ENCODE peak calls at places on chromosomes 7 and 10, in four cellular contexts. A, W, M and J are unnamed samples.

GRCh38 chr10:72260215-72260587 is 13.5 kb upstream of the DDIT4 start:
- DNase-seq in W (no peak), M (no peak), A (no peak), J (no peak)

GRCh38 chr7:12638851-12639467 is 48.5 kb upstream of the ARL4A start:
- DNase-seq in M (no peak), W (no peak), A (no peak), J (peak; percentile 54)

GRCh38 chr7:95501261-95501816 is 15.6 kb downstream of the ASB4 start:
- DNase-seq in M (no peak), W (no peak), A (no peak), J (no peak)

GRCh38 chr7:22355620-22356009 is 1.3 kb downstream of the RAPGEF5 start:
- DNase-seq in W (no peak), M (no peak), A (no peak), J (no peak)

GRCh38 chr10:92590623-92591549 is 2.0 kb upstream of the KIF11 start:
- DNase-seq in M (peak; percentile 26), W (peak; percentile 49), A (peak; percentile 71), J (peak; percentile 69)

GRCh38 chr7:157670490-157671357 is 333.9 kb downstream of the DNAJB6 start:
- DNase-seq in A (peak; percentile 12), M (peak; percentile 44), W (no peak), J (no peak)

GRCh38 chr7:55478700-55479099 is 93.6 kb downstream of the VOPP1 start:
- DNase-seq in A (peak; percentile 5), M (no peak), W (peak; percentile 10), J (no peak)

GRCh38 chr7:128829391-128830166 is 627 bp upstream of the FLNC start:
- DNase-seq in W (no peak), M (no peak), A (no peak), J (peak; percentile 84)

GRCh38 chr10:128067691-128068397 is 58.4 kb downstream of the MKI67 start:
- DNase-seq in M (no peak), W (no peak), A (no peak), J (no peak)

GRCh38 chr7:130363156-130363847 is 17.0 kb upstream of the CPA1 start:
- DNase-seq in M (no peak), A (no peak), W (no peak), J (peak; percentile 99)

GRCh38 chr7:157522954-157523353 is 186.2 kb downstream of the DNAJB6 start:
- DNase-seq in A (peak; percentile 22), M (no peak), W (peak; percentile 41), J (no peak)

GRCh38 chr7:95092332-95092731 is 184.9 kb downstream of the PPP1R9A start:
- DNase-seq in A (no peak), M (no peak), W (no peak), J (no peak)

GRCh38 chr7:97107192-97107800 is 10.2 kb upstream of the SDHAF3 start:
- DNase-seq in A (no peak), W (no peak), M (no peak), J (peak; percentile 17)

GRCh38 chr10:12849351-12850181 is 151.9 kb downstream of the CCDC3 start:
- DNase-seq in A (no peak), W (no peak), M (no peak), J (no peak)

GRCh38 chr7:100215895-100216294 is 3.9 kb upstream of the PVRIG start:
- DNase-seq in W (no peak), M (no peak), A (no peak), J (peak; percentile 37)

GRCh38 chr7:15323545-15323944 is 238.3 kb downstream of the AGMO start:
- DNase-seq in M (no peak), W (no peak), A (no peak), J (no peak)

GRCh38 chr7:674454-675410 is 51.8 kb upstream of the DNAAF5 start:
- DNase-seq in W (no peak), A (peak; percentile 16), M (no peak), J (no peak)

GRCh38 chr7:2715341-2716231 is 27.6 kb downstream of the AMZ1 start:
- DNase-seq in W (no peak), M (no peak), A (no peak), J (peak; percentile 57)

GRCh38 chr10:79149662-79150443 is 81.1 kb downstream of the ZMIZ1 start:
- DNase-seq in A (peak; percentile 67), M (no peak), W (no peak), J (peak; percentile 61)

GRCh38 chr10:30804478-30805055 is 175.0 kb upstream of the LYZL2 start:
- DNase-seq in W (no peak), A (no peak), M (no peak), J (no peak)

GRCh38 chr7:150368884-150369739 is 490 bp downstream of the REPIN1 start:
- DNase-seq in M (peak; percentile 72), W (peak; percentile 86), A (peak; percentile 89), J (peak; percentile 67)

GRCh38 chr7:24115661-24116060 is 168.3 kb upstream of the NPY start:
- DNase-seq in W (no peak), M (no peak), A (no peak), J (no peak)

GRCh38 chr7:87448427-87448826 is 27.1 kb downstream of the ABCB4 start:
- DNase-seq in W (no peak), M (no peak), A (no peak), J (no peak)

GRCh38 chr10:62071846-62072281 is 170.4 kb downstream of the ARID5B start:
- DNase-seq in M (no peak), A (no peak), W (no peak), J (peak; percentile 78)

GRCh38 chr7:35676211-35676610 is 18.7 kb downstream of the HERPUD2 start:
- DNase-seq in M (no peak), A (no peak), W (no peak), J (no peak)

GRCh38 chr10:77580500-77580899 is 57.1 kb downstream of the KCNMA1 start:
- DNase-seq in A (no peak), M (no peak), W (no peak), J (no peak)

GRCh38 chr7:77655836-77656455 is 40.3 kb upstream of the RSBN1L start:
- DNase-seq in M (no peak), W (peak; percentile 23), A (no peak), J (peak; percentile 19)

GRCh38 chr10:127048630-127049029 is 143.4 kb downstream of the DOCK1 start:
- DNase-seq in M (no peak), W (no peak), A (no peak), J (no peak)

GRCh38 chr10:130495891-130496642 is 359.9 kb downstream of the GLRX3 start:
- DNase-seq in W (no peak), A (no peak), M (no peak), J (peak; percentile 19)

GRCh38 chr7:54632696-54633095 is 90.5 kb downstream of the VSTM2A start:
- DNase-seq in M (no peak), W (no peak), A (no peak), J (no peak)

GRCh38 chr7:150435390-150436073 is 14.9 kb upstream of the GIMAP8 start:
- DNase-seq in M (no peak), A (no peak), W (no peak), J (no peak)

GRCh38 chr10:95280637-95281036 is 10.2 kb downstream of the PDLIM1 start:
- DNase-seq in W (no peak), M (no peak), A (no peak), J (no peak)

GRCh38 chr10:24465124-24465874 is 256.4 kb downstream of the KIAA1217 start:
- DNase-seq in M (no peak), W (no peak), A (no peak), J (peak; percentile 91)

GRCh38 chr7:35015346-35015859 is 21.9 kb downstream of the DPY19L1 start:
- DNase-seq in M (no peak), A (peak; percentile 31), W (no peak), J (peak; percentile 38)

GRCh38 chr10:36888925-36889573 is 236.3 kb upstream of the ANKRD30A start:
- DNase-seq in M (peak; percentile 46), A (peak; percentile 52), W (peak; percentile 73), J (peak; percentile 3)

GRCh38 chr7:44141221-44141850 is at the start of gene MYL7:
- DNase-seq in M (no peak), A (no peak), W (no peak), J (no peak)
- H4K91ac ChIP-seq in M (no peak within 1 kb of the TSS), A (no peak within 1 kb of the TSS), W (no peak within 1 kb of the TSS), J (no peak within 1 kb of the TSS)

DNA sequence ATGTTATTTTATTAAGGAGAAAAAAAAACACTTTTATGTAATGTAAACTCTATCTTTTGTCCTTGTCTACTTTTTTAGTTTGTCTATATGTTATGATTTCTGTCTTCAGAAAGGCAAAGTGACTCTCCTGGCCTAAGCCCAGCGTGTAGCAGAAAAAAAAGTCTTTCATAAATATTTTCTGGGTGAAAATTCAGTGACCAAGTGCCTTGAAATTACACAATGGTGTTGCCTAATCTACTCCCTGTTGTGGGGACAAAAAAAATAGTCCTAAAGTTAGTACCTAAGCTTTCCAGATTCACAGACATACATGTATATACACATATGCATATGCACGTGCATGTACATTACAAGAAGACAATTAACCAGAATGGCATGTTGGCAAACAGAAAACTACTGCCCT is 1257.8 kb upstream of the SORCS1 start:
- DNase-seq in W (no peak), A (no peak), M (no peak), J (no peak)
- H4K91ac ChIP-seq in W (no peak overlapping the region), A (no peak overlapping the region), M (no peak overlapping the region), J (no peak overlapping the region)

DNA sequence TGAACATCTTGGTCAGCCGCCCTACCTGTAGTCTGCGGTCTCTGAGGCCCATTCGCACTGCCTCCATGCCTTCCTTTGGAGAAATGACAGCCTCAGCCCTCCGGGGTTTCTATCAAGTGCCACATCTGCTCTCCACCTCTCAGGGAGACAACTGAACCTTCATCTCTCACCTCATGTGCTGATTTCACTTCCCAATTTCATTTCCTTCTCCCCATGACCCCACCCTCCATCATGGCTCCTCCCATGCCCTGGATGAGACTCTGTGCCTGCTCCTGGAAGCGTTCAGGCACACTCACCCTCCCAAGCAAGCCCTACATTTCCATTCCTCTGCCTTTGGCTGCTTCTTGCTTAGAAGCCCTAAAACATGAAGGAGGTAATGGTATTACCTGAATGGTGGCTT is 7.8 kb upstream of the SCD start:
- DNase-seq in A (no peak), M (no peak), W (no peak), J (no peak)
- H4K91ac ChIP-seq in A (no peak overlapping the region), M (no peak overlapping the region), W (no peak overlapping the region), J (peak overlapping the region; percentile 32)

GRCh38 chr7:39732837-39733804 is 109.7 kb downstream of the RALA start:
- DNase-seq in A (peak; percentile 97), W (peak; percentile 99), M (peak; percentile 96), J (peak; percentile 98)
- H4K91ac ChIP-seq in A (no peak overlapping the region), W (peak overlapping the region; percentile 18), M (no peak overlapping the region), J (peak overlapping the region; percentile 93)